ENCODE peak calls at places on chromosomes 16 and 17, in ten cellular contexts. One of them, this sample, is unnamed.

GRCh38 chr16:4409081-4409932 is 7.1 kb downstream of the CORO7 start:
- DNase-seq in Peyer's patch: no peak
- DNase-seq in A549: peak; percentile 35
- DNase-seq in heart left ventricle: no peak
- DNase-seq in thyroid gland: no peak
- DNase-seq in stomach: no peak
- DNase-seq in ovary: no peak
- DNase-seq in HCT116: no peak
- DNase-seq in uterus: no peak
- DNase-seq in testis: no peak
- DNase-seq in this sample: no peak

GRCh38 chr17:80663783-80664206 is 119.2 kb downstream of the RPTOR start:
- DNase-seq in HCT116: no peak
- DNase-seq in ovary: peak; percentile 60
- DNase-seq in heart left ventricle: no peak
- DNase-seq in Peyer's patch: no peak
- DNase-seq in thyroid gland: no peak
- DNase-seq in uterus: peak; percentile 51
- DNase-seq in stomach: no peak
- DNase-seq in A549: no peak
- DNase-seq in testis: no peak
- DNase-seq in this sample: no peak

GRCh38 chr17:67995568-67996191 is 589 bp downstream of the C17orf58 start:
- DNase-seq in ovary: peak; percentile 24
- DNase-seq in HCT116: no peak
- DNase-seq in uterus: peak; percentile 38
- DNase-seq in stomach: peak; percentile 28
- DNase-seq in Peyer's patch: peak; percentile 35
- DNase-seq in A549: peak; percentile 19
- DNase-seq in testis: no peak
- DNase-seq in heart left ventricle: no peak
- DNase-seq in thyroid gland: peak; percentile 17
- DNase-seq in this sample: no peak

GRCh38 chr17:29698019-29698777 is 75.5 kb upstream of the CORO6 start:
- DNase-seq in thyroid gland: no peak
- DNase-seq in stomach: no peak
- DNase-seq in HCT116: no peak
- DNase-seq in heart left ventricle: no peak
- DNase-seq in uterus: no peak
- DNase-seq in A549: no peak
- DNase-seq in testis: no peak
- DNase-seq in ovary: no peak
- DNase-seq in Peyer's patch: no peak
- DNase-seq in this sample: no peak

GRCh38 chr16:82156761-82157654 is 13.0 kb downstream of the MPHOSPH6 start:
- DNase-seq in testis: no peak
- DNase-seq in thyroid gland: no peak
- DNase-seq in Peyer's patch: no peak
- DNase-seq in ovary: peak; percentile 27
- DNase-seq in stomach: no peak
- DNase-seq in HCT116: no peak
- DNase-seq in A549: no peak
- DNase-seq in uterus: peak; percentile 27
- DNase-seq in heart left ventricle: no peak
- DNase-seq in this sample: no peak

GRCh38 chr17:3985800-3986199 is 21.6 kb upstream of the ATP2A3 start:
- DNase-seq in stomach: no peak
- DNase-seq in A549: no peak
- DNase-seq in uterus: no peak
- DNase-seq in ovary: no peak
- DNase-seq in HCT116: no peak
- DNase-seq in Peyer's patch: no peak
- DNase-seq in testis: no peak
- DNase-seq in thyroid gland: no peak
- DNase-seq in heart left ventricle: no peak
- DNase-seq in this sample: no peak

GRCh38 chr16:84362410-84362809 is 5.9 kb upstream of the ATP2C2 start:
- DNase-seq in heart left ventricle: no peak
- DNase-seq in thyroid gland: no peak
- DNase-seq in testis: no peak
- DNase-seq in HCT116: no peak
- DNase-seq in stomach: no peak
- DNase-seq in uterus: no peak
- DNase-seq in A549: no peak
- DNase-seq in ovary: no peak
- DNase-seq in Peyer's patch: no peak
- DNase-seq in this sample: no peak

GRCh38 chr16:57042157-57043111 is 49.9 kb upstream of the CPNE2 start:
- DNase-seq in thyroid gland: no peak
- DNase-seq in uterus: no peak
- DNase-seq in Peyer's patch: peak; percentile 77
- DNase-seq in heart left ventricle: no peak
- DNase-seq in testis: no peak
- DNase-seq in ovary: no peak
- DNase-seq in A549: no peak
- DNase-seq in HCT116: no peak
- DNase-seq in stomach: no peak
- DNase-seq in this sample: no peak

GRCh38 chr16:2585651-2586081 is 47.8 kb downstream of the PDPK1 start:
- DNase-seq in A549: no peak
- DNase-seq in HCT116: no peak
- DNase-seq in testis: peak; percentile 19
- DNase-seq in thyroid gland: no peak
- DNase-seq in stomach: no peak
- DNase-seq in Peyer's patch: no peak
- DNase-seq in heart left ventricle: no peak
- DNase-seq in ovary: no peak
- DNase-seq in uterus: no peak
- DNase-seq in this sample: no peak

GRCh38 chr17:2337811-2338657 is 733 bp downstream of the SGSM2 start:
- DNase-seq in Peyer's patch: peak; percentile 55
- DNase-seq in testis: peak; percentile 63
- DNase-seq in stomach: peak; percentile 79
- DNase-seq in A549: peak; percentile 91
- DNase-seq in ovary: peak; percentile 72
- DNase-seq in thyroid gland: peak; percentile 70
- DNase-seq in uterus: peak; percentile 63
- DNase-seq in heart left ventricle: peak; percentile 67
- DNase-seq in HCT116: no peak
- DNase-seq in this sample: no peak

GRCh38 chr17:17868637-17869522 is 32.1 kb upstream of the SREBF1 start:
- DNase-seq in thyroid gland: no peak
- DNase-seq in A549: no peak
- DNase-seq in HCT116: no peak
- DNase-seq in ovary: peak; percentile 74
- DNase-seq in Peyer's patch: no peak
- DNase-seq in stomach: no peak
- DNase-seq in testis: no peak
- DNase-seq in heart left ventricle: no peak
- DNase-seq in uterus: peak; percentile 61
- DNase-seq in this sample: no peak

GRCh38 chr17:40901981-40902862 is 17.2 kb upstream of the KRT20 start:
- DNase-seq in stomach: no peak
- DNase-seq in HCT116: peak; percentile 70
- DNase-seq in heart left ventricle: no peak
- DNase-seq in ovary: no peak
- DNase-seq in A549: peak; percentile 96
- DNase-seq in uterus: no peak
- DNase-seq in Peyer's patch: no peak
- DNase-seq in thyroid gland: no peak
- DNase-seq in testis: no peak
- DNase-seq in this sample: no peak

GRCh38 chr16:81437860-81438259 is 6.7 kb upstream of the CMIP start:
- DNase-seq in ovary: no peak
- DNase-seq in thyroid gland: no peak
- DNase-seq in testis: no peak
- DNase-seq in Peyer's patch: no peak
- DNase-seq in uterus: no peak
- DNase-seq in HCT116: no peak
- DNase-seq in stomach: no peak
- DNase-seq in A549: no peak
- DNase-seq in heart left ventricle: no peak
- DNase-seq in this sample: no peak

GRCh38 chr16:1078579-1079021 is 6.1 kb downstream of the SSTR5 start:
- DNase-seq in A549: peak; percentile 93
- DNase-seq in Peyer's patch: no peak
- DNase-seq in stomach: peak; percentile 91
- DNase-seq in thyroid gland: no peak
- DNase-seq in testis: peak; percentile 57
- DNase-seq in uterus: no peak
- DNase-seq in heart left ventricle: no peak
- DNase-seq in HCT116: no peak
- DNase-seq in ovary: no peak
- DNase-seq in this sample: no peak

GRCh38 chr16:73231969-73232554 is 184.1 kb upstream of the ZFHX3 start:
- DNase-seq in heart left ventricle: no peak
- DNase-seq in ovary: no peak
- DNase-seq in uterus: peak; percentile 28
- DNase-seq in Peyer's patch: no peak
- DNase-seq in testis: no peak
- DNase-seq in A549: no peak
- DNase-seq in HCT116: no peak
- DNase-seq in thyroid gland: no peak
- DNase-seq in stomach: no peak
- DNase-seq in this sample: no peak

GRCh38 chr16:59697236-59697635 is 963.1 kb upstream of the GOT2 start:
- DNase-seq in uterus: no peak
- DNase-seq in HCT116: no peak
- DNase-seq in stomach: no peak
- DNase-seq in thyroid gland: no peak
- DNase-seq in ovary: no peak
- DNase-seq in Peyer's patch: no peak
- DNase-seq in testis: no peak
- DNase-seq in A549: no peak
- DNase-seq in heart left ventricle: no peak
- DNase-seq in this sample: no peak

GRCh38 chr17:46264456-46265198 is 30.3 kb upstream of the LRRC37A start:
- DNase-seq in testis: no peak
- DNase-seq in HCT116: no peak
- DNase-seq in heart left ventricle: no peak
- DNase-seq in A549: peak; percentile 56
- DNase-seq in uterus: no peak
- DNase-seq in thyroid gland: no peak
- DNase-seq in ovary: no peak
- DNase-seq in Peyer's patch: no peak
- DNase-seq in stomach: no peak
- DNase-seq in this sample: no peak

GRCh38 chr17:78124081-78124835 is 4.3 kb downstream of the TMC6 start:
- DNase-seq in heart left ventricle: peak; percentile 33
- DNase-seq in thyroid gland: no peak
- DNase-seq in Peyer's patch: peak; percentile 83
- DNase-seq in stomach: no peak
- DNase-seq in HCT116: no peak
- DNase-seq in A549: no peak
- DNase-seq in ovary: no peak
- DNase-seq in uterus: no peak
- DNase-seq in testis: no peak
- DNase-seq in this sample: no peak
- TF ChIP-seq POLR2A in heart left ventricle: no peak
- TF ChIP-seq POLR2A in thyroid gland: no peak
- TF ChIP-seq POLR2A in Peyer's patch: no peak
- TF ChIP-seq POLR2A in stomach: no peak
- TF ChIP-seq POLR2A in HCT116: no peak
- TF ChIP-seq POLR2A in A549: no peak
- TF ChIP-seq POLR2A in ovary: no peak
- TF ChIP-seq POLR2A in uterus: no peak
- TF ChIP-seq POLR2A in testis: no peak
- TF ChIP-seq POLR2A in this sample: no peak

GRCh38 chr17:34386925-34387550 is 24.0 kb upstream of the CCL1 start:
- DNase-seq in Peyer's patch: no peak
- DNase-seq in ovary: no peak
- DNase-seq in heart left ventricle: no peak
- DNase-seq in testis: no peak
- DNase-seq in HCT116: no peak
- DNase-seq in uterus: no peak
- DNase-seq in stomach: no peak
- DNase-seq in A549: no peak
- DNase-seq in thyroid gland: no peak
- DNase-seq in this sample: no peak
- H3K4me1 ChIP-seq in Peyer's patch: no peaks in the 10 kb centered on the region
- H3K4me1 ChIP-seq in ovary: no peaks in the 10 kb centered on the region
- H3K4me1 ChIP-seq in heart left ventricle: no peaks in the 10 kb centered on the region
- H3K4me1 ChIP-seq in testis: no peaks in the 10 kb centered on the region
- H3K4me1 ChIP-seq in HCT116: no peaks in the 10 kb centered on the region
- H3K4me1 ChIP-seq in uterus: no peaks in the 10 kb centered on the region
- H3K4me1 ChIP-seq in stomach: no peaks in the 10 kb centered on the region
- H3K4me1 ChIP-seq in A549: no peaks in the 10 kb centered on the region
- H3K4me1 ChIP-seq in thyroid gland: no peaks in the 10 kb centered on the region
- H3K4me1 ChIP-seq in this sample: peaks cover 7% of the 10 kb centered on the region

GRCh38 chr16:89711601-89712475 is 8.9 kb downstream of the VPS9D1 start:
- DNase-seq in stomach: peak; percentile 63
- DNase-seq in Peyer's patch: peak; percentile 78
- DNase-seq in heart left ventricle: peak; percentile 38
- DNase-seq in testis: peak; percentile 69
- DNase-seq in uterus: no peak
- DNase-seq in HCT116: peak; percentile 73
- DNase-seq in ovary: peak; percentile 57
- DNase-seq in A549: peak; percentile 94
- DNase-seq in thyroid gland: no peak
- DNase-seq in this sample: no peak
- H3K4me3 ChIP-seq in stomach: peak overlapping the region; percentile 33
- H3K4me3 ChIP-seq in Peyer's patch: peak overlapping the region; percentile 52
- H3K4me3 ChIP-seq in heart left ventricle: no peak overlapping the region
- H3K4me3 ChIP-seq in testis: peak overlapping the region; percentile 20
- H3K4me3 ChIP-seq in uterus: peak overlapping the region; percentile 10
- H3K4me3 ChIP-seq in HCT116: peak overlapping the region; percentile 84
- H3K4me3 ChIP-seq in ovary: no peak overlapping the region
- H3K4me3 ChIP-seq in A549: peak overlapping the region; percentile 87
- H3K4me3 ChIP-seq in thyroid gland: no peak overlapping the region
- H3K4me3 ChIP-seq in this sample: peak overlapping the region; percentile 41

GRCh38 chr17:57946798-57947358 is 8.3 kb downstream of the CUEDC1 start:
- DNase-seq in stomach: peak; percentile 63
- DNase-seq in ovary: peak; percentile 54
- DNase-seq in heart left ventricle: peak; percentile 53
- DNase-seq in HCT116: no peak
- DNase-seq in testis: peak; percentile 24
- DNase-seq in thyroid gland: peak; percentile 56
- DNase-seq in A549: peak; percentile 83
- DNase-seq in Peyer's patch: peak; percentile 57
- DNase-seq in uterus: peak; percentile 58
- DNase-seq in this sample: no peak
- TF ChIP-seq POLR2A in stomach: no peak
- TF ChIP-seq POLR2A in ovary: no peak
- TF ChIP-seq POLR2A in heart left ventricle: no peak
- TF ChIP-seq POLR2A in HCT116: no peak
- TF ChIP-seq POLR2A in testis: no peak
- TF ChIP-seq POLR2A in thyroid gland: no peak
- TF ChIP-seq POLR2A in A549: no peak
- TF ChIP-seq POLR2A in Peyer's patch: no peak
- TF ChIP-seq POLR2A in uterus: no peak
- TF ChIP-seq POLR2A in this sample: peak; percentile 11

This sample was measured in esophagus squamous epithelium.